ENCODE peak calls at places on chromosome 15, in four cellular contexts. One of them, this sample, is unnamed.

GRCh38 chr15:76168237-76168984 is 108.6 kb downstream of the TMEM266 start:
- DNase-seq in GM12878: no peak
- DNase-seq in GM12891: no peak
- DNase-seq in K562: no peak
- DNase-seq in this sample: no peak

GRCh38 chr15:65856821-65857455 is 12.4 kb upstream of the RAB11A start:
- DNase-seq in GM12878: no peak
- DNase-seq in K562: peak
- DNase-seq in GM12891: no peak
- DNase-seq in this sample: no peak

GRCh38 chr15:40928351-40928974 is 677 bp upstream of the DLL4 start:
- DNase-seq in GM12891: no peak
- DNase-seq in GM12878: no peak
- DNase-seq in K562: peak
- DNase-seq in this sample: no peak

GRCh38 chr15:82978438-82978837 is 7.6 kb upstream of the RAMAC start:
- DNase-seq in GM12878: no peak
- DNase-seq in K562: no peak
- DNase-seq in GM12891: no peak
- DNase-seq in this sample: no peak

GRCh38 chr15:51861557-51862350 is 32.3 kb downstream of the TMOD3 start:
- DNase-seq in K562: no peak
- DNase-seq in GM12878: no peak
- DNase-seq in GM12891: no peak
- DNase-seq in this sample: peak

GRCh38 chr15:63719281-63719680 is 114.5 kb downstream of the HERC1 start:
- DNase-seq in GM12891: no peak
- DNase-seq in GM12878: no peak
- DNase-seq in K562: no peak
- DNase-seq in this sample: no peak

GRCh38 chr15:69604050-69604378 is 151.4 kb downstream of the RPLP1 start:
- DNase-seq in GM12878: no peak
- DNase-seq in GM12891: no peak
- DNase-seq in K562: no peak
- DNase-seq in this sample: peak

GRCh38 chr15:34304613-34305012 is 33.0 kb downstream of the SLC12A6 start:
- DNase-seq in GM12891: no peak
- DNase-seq in GM12878: no peak
- DNase-seq in K562: no peak
- DNase-seq in this sample: no peak

GRCh38 chr15:84725001-84725491 is 9.1 kb upstream of the SEC11A start:
- DNase-seq in GM12878: peak
- DNase-seq in GM12891: no peak
- DNase-seq in K562: no peak
- DNase-seq in this sample: peak

GRCh38 chr15:36585774-36586173 is 6.3 kb downstream of the CDIN1 start:
- DNase-seq in K562: no peak
- DNase-seq in GM12878: no peak
- DNase-seq in GM12891: no peak
- DNase-seq in this sample: no peak

GRCh38 chr15:72685925-72686794 is at the start of the genes BBS4 and HIGD2B:
- DNase-seq in GM12891: peak
- DNase-seq in GM12878: peak
- DNase-seq in K562: peak
- DNase-seq in this sample: peak

GRCh38 chr15:84643838-84644237 is 10.2 kb downstream of the WDR73 start:
- DNase-seq in K562: no peak
- DNase-seq in GM12891: no peak
- DNase-seq in GM12878: no peak
- DNase-seq in this sample: no peak

GRCh38 chr15:25176991-25177954 is 222.5 kb downstream of the SNRPN start:
- DNase-seq in GM12891: peak
- DNase-seq in GM12878: no peak
- DNase-seq in K562: no peak
- DNase-seq in this sample: no peak

GRCh38 chr15:60477991-60478632 is 830 bp downstream of the ICE2 start:
- DNase-seq in GM12878: peak
- DNase-seq in K562: peak
- DNase-seq in GM12891: no peak
- DNase-seq in this sample: no peak

GRCh38 chr15:63595688-63596087 is 1.5 kb upstream of the FBXL22 start:
- DNase-seq in K562: no peak
- DNase-seq in GM12878: no peak
- DNase-seq in GM12891: no peak
- DNase-seq in this sample: no peak

GRCh38 chr15:60412807-60413597 is 15.2 kb upstream of the ANXA2 start:
- DNase-seq in GM12878: no peak
- DNase-seq in K562: no peak
- DNase-seq in GM12891: no peak
- DNase-seq in this sample: no peak

GRCh38 chr15:89809787-89810148 is 4.9 kb downstream of the ANPEP start:
- DNase-seq in GM12891: no peak
- DNase-seq in GM12878: no peak
- DNase-seq in K562: no peak
- DNase-seq in this sample: no peak

GRCh38 chr15:51668446-51668845 is 12.9 kb upstream of the SCG3 start:
- DNase-seq in GM12891: no peak
- DNase-seq in K562: no peak
- DNase-seq in GM12878: no peak
- DNase-seq in this sample: no peak

GRCh38 chr15:98889930-98890695 is 117.5 kb downstream of the PGPEP1L start:
- DNase-seq in GM12878: no peak
- DNase-seq in K562: no peak
- DNase-seq in GM12891: no peak
- DNase-seq in this sample: no peak

GRCh38 chr15:93298901-93299300 is 209.9 kb upstream of the RGMA start:
- DNase-seq in GM12891: no peak
- DNase-seq in GM12878: no peak
- DNase-seq in K562: no peak
- DNase-seq in this sample: peak

GRCh38 chr15:63502137-63502801 is 2.1 kb upstream of the USP3 start:
- DNase-seq in GM12891: no peak
- DNase-seq in GM12878: no peak
- DNase-seq in K562: no peak
- DNase-seq in this sample: no peak

GRCh38 chr15:91258436-91258779 is 158.4 kb downstream of the SV2B start:
- DNase-seq in GM12891: no peak
- DNase-seq in GM12878: no peak
- DNase-seq in K562: no peak
- DNase-seq in this sample: peak

GRCh38 chr15:52294881-52295420 is 653 bp downstream of the MYO5C start:
- DNase-seq in GM12878: no peak
- DNase-seq in GM12891: no peak
- DNase-seq in K562: no peak
- DNase-seq in this sample: no peak

GRCh38 chr15:88745696-88746095 is 57.5 kb upstream of the ACAN start:
- DNase-seq in GM12878: no peak
- DNase-seq in K562: no peak
- DNase-seq in GM12891: no peak
- DNase-seq in this sample: no peak

GRCh38 chr15:49715213-49715612 is 94.4 kb downstream of the DTWD1 start:
- DNase-seq in K562: no peak
- DNase-seq in GM12878: no peak
- DNase-seq in GM12891: no peak
- DNase-seq in this sample: peak

GRCh38 chr15:59294961-59295741 is 77.5 kb downstream of the MYO1E start:
- DNase-seq in GM12891: no peak
- DNase-seq in K562: no peak
- DNase-seq in GM12878: no peak
- DNase-seq in this sample: no peak

GRCh38 chr15:34650177-34650576 is 66.7 kb upstream of the GOLGA8B start:
- DNase-seq in K562: peak
- DNase-seq in GM12878: no peak
- DNase-seq in GM12891: no peak
- DNase-seq in this sample: no peak

GRCh38 chr15:92339361-92339760 is 54.3 kb upstream of the ST8SIA2 start:
- DNase-seq in GM12891: no peak
- DNase-seq in K562: no peak
- DNase-seq in GM12878: no peak
- DNase-seq in this sample: no peak

GRCh38 chr15:84992157-84992940 is 10.7 kb downstream of the PDE8A start:
- DNase-seq in GM12878: no peak
- DNase-seq in GM12891: no peak
- DNase-seq in K562: no peak
- DNase-seq in this sample: no peak

DNA sequence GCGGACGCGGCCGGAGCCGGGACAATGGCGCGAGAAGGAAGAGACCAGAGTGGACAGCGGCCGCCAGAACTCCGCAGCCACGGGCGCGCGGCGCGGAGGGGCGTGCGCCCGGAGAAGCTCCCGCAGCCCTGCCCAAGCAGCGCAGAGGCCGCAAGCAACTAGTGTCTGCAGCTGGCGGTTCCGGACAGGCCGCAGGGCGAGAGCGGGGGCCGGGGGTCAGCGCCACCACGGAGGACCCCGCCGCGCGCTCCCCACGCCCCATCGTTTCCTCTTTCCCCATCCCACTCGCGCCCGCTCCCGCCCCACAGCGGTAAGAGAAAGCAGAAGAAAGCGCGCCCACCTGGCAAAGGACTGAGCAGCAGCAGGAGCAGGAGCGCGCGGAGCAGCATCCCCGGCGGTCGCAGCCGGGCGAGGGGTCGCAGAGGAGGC is 440 bp downstream of the PRTG start:
- DNase-seq in GM12891: peak
- DNase-seq in K562: no peak
- DNase-seq in GM12878: no peak
- DNase-seq in this sample: no peak
- TF ChIP-seq SPI1 in GM12891: no peak
- TF ChIP-seq SPI1 in K562: no peak
- TF ChIP-seq SPI1 in GM12878: no peak
- TF ChIP-seq SPI1 in this sample: no peak

GRCh38 chr15:70669006-70669602 is 94.3 kb downstream of the UACA start:
- DNase-seq in GM12878: peak
- DNase-seq in GM12891: peak
- DNase-seq in K562: no peak
- DNase-seq in this sample: no peak

GRCh38 chr15:70672081-70672480 is 91.3 kb downstream of the UACA start:
- DNase-seq in GM12891: no peak
- DNase-seq in K562: no peak
- DNase-seq in GM12878: peak
- DNase-seq in this sample: peak

GRCh38 chr15:70670680-70671079 is 92.7 kb downstream of the UACA start:
- DNase-seq in GM12891: no peak
- DNase-seq in GM12878: no peak
- DNase-seq in K562: no peak
- DNase-seq in this sample: no peak

GRCh38 chr15:70665599-70665998 is 97.8 kb downstream of the UACA start:
- DNase-seq in GM12878: no peak
- DNase-seq in GM12891: no peak
- DNase-seq in K562: no peak
- DNase-seq in this sample: no peak

DNA sequence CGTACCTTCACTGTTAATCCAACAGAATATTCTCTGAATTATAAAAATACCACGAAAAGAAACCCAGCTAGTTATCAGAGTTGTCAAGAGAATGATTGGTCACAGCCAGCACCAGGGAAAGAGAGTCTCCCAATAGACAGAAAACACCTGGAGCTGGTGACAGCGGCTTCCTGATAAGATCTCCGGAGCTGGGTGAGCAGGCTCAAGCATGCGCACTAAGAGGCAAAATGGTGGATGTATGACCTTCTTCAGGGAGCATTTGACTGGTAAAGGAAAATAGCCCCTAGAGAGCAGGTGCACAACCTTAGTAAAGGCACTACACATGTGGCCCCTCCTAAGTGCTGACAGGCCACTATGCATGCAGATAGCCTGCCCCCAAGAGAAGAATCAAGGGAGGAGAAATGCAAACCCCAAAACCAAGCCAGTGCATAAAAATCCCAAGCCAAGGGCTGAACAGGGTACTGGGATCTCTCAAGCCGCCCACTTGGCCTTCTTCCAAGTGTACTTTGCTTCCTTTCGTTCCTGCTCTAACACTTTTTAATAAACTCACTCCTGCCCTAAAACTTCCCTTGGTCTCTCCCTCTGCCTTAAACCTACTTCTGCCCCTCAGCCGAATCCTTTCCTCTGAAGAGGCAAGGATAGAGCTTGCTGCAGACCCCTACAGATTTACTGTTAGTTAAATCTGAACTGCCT is 93.2 kb downstream of the UACA start:
- DNase-seq in K562: no peak
- DNase-seq in GM12878: no peak
- DNase-seq in GM12891: no peak
- DNase-seq in this sample: no peak
- TF ChIP-seq SPI1 in K562: no peak
- TF ChIP-seq SPI1 in GM12878: no peak
- TF ChIP-seq SPI1 in GM12891: no peak
- TF ChIP-seq SPI1 in this sample: no peak

DNA sequence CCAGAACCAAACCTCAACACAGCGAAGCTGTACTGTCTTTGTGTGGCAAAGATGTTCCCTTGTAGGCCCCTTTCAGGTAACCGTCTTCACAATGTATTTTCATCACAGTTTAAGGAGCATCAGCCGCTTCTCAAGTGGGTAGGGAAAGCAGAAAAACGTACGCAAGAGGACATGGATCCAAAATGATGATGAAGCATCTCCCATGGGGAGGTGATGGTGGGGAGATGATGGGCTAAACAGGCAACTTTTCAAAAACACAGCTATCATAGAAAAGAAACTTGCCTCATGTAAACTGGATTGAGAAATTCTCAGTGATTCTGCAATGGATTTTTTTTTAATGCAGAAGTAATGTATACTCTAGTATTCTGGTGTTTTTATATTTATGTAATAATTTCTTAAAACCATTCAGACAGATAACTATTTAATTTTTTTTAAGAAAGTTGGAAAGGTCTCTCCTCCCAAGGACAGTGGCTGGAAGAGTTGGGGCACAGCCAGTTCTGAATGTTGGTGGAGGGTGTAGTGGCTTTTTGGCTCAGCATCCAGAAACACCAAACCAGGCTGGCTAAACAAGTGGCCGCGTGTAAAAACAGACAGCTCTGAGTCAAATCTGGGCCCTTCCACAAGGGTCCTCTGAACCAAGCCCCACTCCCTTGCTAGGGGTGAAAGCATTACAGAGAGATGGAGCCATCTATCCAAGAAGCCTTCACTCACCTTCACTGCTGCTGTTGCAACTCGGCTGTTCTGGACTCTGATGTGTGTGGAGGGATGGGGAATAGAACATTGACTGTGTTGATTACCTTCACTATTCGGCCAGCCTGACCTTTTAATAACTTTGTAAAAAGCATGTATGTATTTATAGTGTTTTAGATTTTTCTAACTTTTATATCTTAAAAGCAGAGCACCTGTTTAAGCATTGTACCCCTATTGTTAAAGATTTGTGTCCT is 60.0 kb downstream of the AAGAB start:
- DNase-seq in GM12878: no peak
- DNase-seq in GM12891: no peak
- DNase-seq in K562: no peak
- DNase-seq in this sample: no peak
- TF ChIP-seq SPI1 in GM12878: no peak
- TF ChIP-seq SPI1 in GM12891: no peak
- TF ChIP-seq SPI1 in K562: no peak
- TF ChIP-seq SPI1 in this sample: no peak

DNA sequence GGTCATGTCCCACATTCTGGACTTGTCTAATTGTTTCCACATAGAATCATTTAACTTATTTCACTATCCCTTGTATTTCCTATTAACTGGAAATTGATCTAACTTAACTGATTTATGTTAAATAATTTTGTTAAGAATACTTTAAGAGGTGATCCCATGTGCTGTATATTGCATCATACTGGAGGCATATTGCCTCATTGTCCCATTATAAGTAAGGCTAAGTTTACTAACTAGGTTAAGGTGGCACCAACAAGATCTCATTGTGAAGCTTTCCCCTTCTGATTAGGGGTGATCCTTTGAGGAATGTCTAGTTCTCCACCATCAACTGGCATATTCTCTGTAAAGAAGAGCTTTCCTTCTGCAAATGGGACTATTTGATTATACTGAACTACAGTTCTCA is 24.4 kb downstream of the MAP1A start:
- DNase-seq in K562: no peak
- DNase-seq in GM12891: no peak
- DNase-seq in GM12878: no peak
- DNase-seq in this sample: no peak
- TF ChIP-seq SPI1 in K562: no peak
- TF ChIP-seq SPI1 in GM12891: no peak
- TF ChIP-seq SPI1 in GM12878: no peak
- TF ChIP-seq SPI1 in this sample: no peak

This sample was measured in HL-60.